ENCODE peak calls at places on chromosomes 7 and 10, in six cellular contexts. One of them, this sample, is unnamed.
A peak's percentile ranks its signal among the peaks of the same experiment; 100 is the strongest.

GRCh38 chr7:140196361-140197217 is 19.8 kb upstream of the KDM7A start:
- DNase-seq in aorta: peak; percentile 75
- DNase-seq in skeletal muscle cell: no peak
- DNase-seq in activated CD4-positive, CD25-positive, alpha-beta regulatory T cell treated with anti-CD3 and anti-CD28 coated beads, Interleukin-2, amount 50 U/mL, for 16 hours: no peak
- DNase-seq in mesothelial cell of epicardium: no peak
- DNase-seq in Right ventricle myocardium inferior: no peak
- DNase-seq in this sample: no peak

GRCh38 chr10:118585234-118585633 is 10.2 kb downstream of the PRLHR start:
- DNase-seq in Right ventricle myocardium inferior: no peak
- DNase-seq in aorta: no peak
- DNase-seq in activated CD4-positive, CD25-positive, alpha-beta regulatory T cell treated with anti-CD3 and anti-CD28 coated beads, Interleukin-2, amount 50 U/mL, for 16 hours: no peak
- DNase-seq in mesothelial cell of epicardium: no peak
- DNase-seq in skeletal muscle cell: no peak
- DNase-seq in this sample: no peak

GRCh38 chr10:78543749-78544446 is 510.2 kb downstream of the RPS24 start:
- DNase-seq in skeletal muscle cell: peak; percentile 86
- DNase-seq in activated CD4-positive, CD25-positive, alpha-beta regulatory T cell treated with anti-CD3 and anti-CD28 coated beads, Interleukin-2, amount 50 U/mL, for 16 hours: no peak
- DNase-seq in mesothelial cell of epicardium: no peak
- DNase-seq in aorta: peak; percentile 89
- DNase-seq in Right ventricle myocardium inferior: peak; percentile 82
- DNase-seq in this sample: peak; percentile 74

GRCh38 chr7:81327468-81327867 is 408.6 kb upstream of the SEMA3C start:
- DNase-seq in Right ventricle myocardium inferior: no peak
- DNase-seq in aorta: no peak
- DNase-seq in activated CD4-positive, CD25-positive, alpha-beta regulatory T cell treated with anti-CD3 and anti-CD28 coated beads, Interleukin-2, amount 50 U/mL, for 16 hours: no peak
- DNase-seq in mesothelial cell of epicardium: no peak
- DNase-seq in skeletal muscle cell: no peak
- DNase-seq in this sample: no peak

GRCh38 chr10:30028006-30028441 is 31.4 kb downstream of the JCAD start:
- DNase-seq in activated CD4-positive, CD25-positive, alpha-beta regulatory T cell treated with anti-CD3 and anti-CD28 coated beads, Interleukin-2, amount 50 U/mL, for 16 hours: no peak
- DNase-seq in skeletal muscle cell: no peak
- DNase-seq in Right ventricle myocardium inferior: no peak
- DNase-seq in mesothelial cell of epicardium: peak; percentile 50
- DNase-seq in aorta: no peak
- DNase-seq in this sample: no peak

GRCh38 chr10:87845624-87846377 is 17.5 kb downstream of the KLLN start:
- DNase-seq in mesothelial cell of epicardium: no peak
- DNase-seq in Right ventricle myocardium inferior: no peak
- DNase-seq in aorta: no peak
- DNase-seq in skeletal muscle cell: no peak
- DNase-seq in activated CD4-positive, CD25-positive, alpha-beta regulatory T cell treated with anti-CD3 and anti-CD28 coated beads, Interleukin-2, amount 50 U/mL, for 16 hours: no peak
- DNase-seq in this sample: no peak

GRCh38 chr10:111081595-111081994 is 4.8 kb downstream of the ADRA2A start:
- DNase-seq in mesothelial cell of epicardium: no peak
- DNase-seq in activated CD4-positive, CD25-positive, alpha-beta regulatory T cell treated with anti-CD3 and anti-CD28 coated beads, Interleukin-2, amount 50 U/mL, for 16 hours: no peak
- DNase-seq in aorta: no peak
- DNase-seq in Right ventricle myocardium inferior: no peak
- DNase-seq in skeletal muscle cell: no peak
- DNase-seq in this sample: no peak

GRCh38 chr7:25260862-25261454 is 32.7 kb upstream of the NPVF start:
- DNase-seq in activated CD4-positive, CD25-positive, alpha-beta regulatory T cell treated with anti-CD3 and anti-CD28 coated beads, Interleukin-2, amount 50 U/mL, for 16 hours: no peak
- DNase-seq in Right ventricle myocardium inferior: no peak
- DNase-seq in mesothelial cell of epicardium: no peak
- DNase-seq in aorta: no peak
- DNase-seq in skeletal muscle cell: peak; percentile 33
- DNase-seq in this sample: peak; percentile 52

GRCh38 chr10:55867848-55868247 is 493.2 kb downstream of the ZWINT start:
- DNase-seq in Right ventricle myocardium inferior: no peak
- DNase-seq in skeletal muscle cell: no peak
- DNase-seq in activated CD4-positive, CD25-positive, alpha-beta regulatory T cell treated with anti-CD3 and anti-CD28 coated beads, Interleukin-2, amount 50 U/mL, for 16 hours: no peak
- DNase-seq in aorta: no peak
- DNase-seq in mesothelial cell of epicardium: no peak
- DNase-seq in this sample: no peak

GRCh38 chr10:3977761-3978160 is 192.8 kb upstream of the KLF6 start:
- DNase-seq in aorta: no peak
- DNase-seq in skeletal muscle cell: no peak
- DNase-seq in activated CD4-positive, CD25-positive, alpha-beta regulatory T cell treated with anti-CD3 and anti-CD28 coated beads, Interleukin-2, amount 50 U/mL, for 16 hours: no peak
- DNase-seq in mesothelial cell of epicardium: no peak
- DNase-seq in Right ventricle myocardium inferior: no peak
- DNase-seq in this sample: no peak

GRCh38 chr7:94639384-94639783 is 16.5 kb downstream of the SGCE start:
- DNase-seq in aorta: no peak
- DNase-seq in Right ventricle myocardium inferior: no peak
- DNase-seq in skeletal muscle cell: no peak
- DNase-seq in mesothelial cell of epicardium: no peak
- DNase-seq in activated CD4-positive, CD25-positive, alpha-beta regulatory T cell treated with anti-CD3 and anti-CD28 coated beads, Interleukin-2, amount 50 U/mL, for 16 hours: no peak
- DNase-seq in this sample: no peak

GRCh38 chr7:44309271-44310091 is 15.9 kb downstream of the CAMK2B start:
- DNase-seq in skeletal muscle cell: peak; percentile 11
- DNase-seq in Right ventricle myocardium inferior: peak; percentile 86
- DNase-seq in aorta: peak; percentile 88
- DNase-seq in activated CD4-positive, CD25-positive, alpha-beta regulatory T cell treated with anti-CD3 and anti-CD28 coated beads, Interleukin-2, amount 50 U/mL, for 16 hours: no peak
- DNase-seq in mesothelial cell of epicardium: peak; percentile 68
- DNase-seq in this sample: peak; percentile 75

GRCh38 chr7:129779602-129780256 is 168.2 kb downstream of the NRF1 start:
- DNase-seq in aorta: no peak
- DNase-seq in activated CD4-positive, CD25-positive, alpha-beta regulatory T cell treated with anti-CD3 and anti-CD28 coated beads, Interleukin-2, amount 50 U/mL, for 16 hours: no peak
- DNase-seq in Right ventricle myocardium inferior: no peak
- DNase-seq in skeletal muscle cell: no peak
- DNase-seq in mesothelial cell of epicardium: peak; percentile 78
- DNase-seq in this sample: peak; percentile 38

GRCh38 chr7:46839651-46840050 is 742.3 kb downstream of the TNS3 start:
- DNase-seq in aorta: no peak
- DNase-seq in Right ventricle myocardium inferior: no peak
- DNase-seq in mesothelial cell of epicardium: no peak
- DNase-seq in activated CD4-positive, CD25-positive, alpha-beta regulatory T cell treated with anti-CD3 and anti-CD28 coated beads, Interleukin-2, amount 50 U/mL, for 16 hours: no peak
- DNase-seq in skeletal muscle cell: no peak
- DNase-seq in this sample: peak; percentile 10

GRCh38 chr7:32670105-32670504 is 174.8 kb downstream of the AVL9 start:
- DNase-seq in activated CD4-positive, CD25-positive, alpha-beta regulatory T cell treated with anti-CD3 and anti-CD28 coated beads, Interleukin-2, amount 50 U/mL, for 16 hours: no peak
- DNase-seq in mesothelial cell of epicardium: no peak
- DNase-seq in aorta: no peak
- DNase-seq in Right ventricle myocardium inferior: no peak
- DNase-seq in skeletal muscle cell: peak; percentile 57
- DNase-seq in this sample: peak; percentile 49

GRCh38 chr10:70928140-70928539 is 39.8 kb upstream of the PCBD1 start:
- DNase-seq in activated CD4-positive, CD25-positive, alpha-beta regulatory T cell treated with anti-CD3 and anti-CD28 coated beads, Interleukin-2, amount 50 U/mL, for 16 hours: no peak
- DNase-seq in skeletal muscle cell: no peak
- DNase-seq in aorta: no peak
- DNase-seq in mesothelial cell of epicardium: no peak
- DNase-seq in Right ventricle myocardium inferior: peak; percentile 63
- DNase-seq in this sample: no peak

GRCh38 chr10:112991888-112992491 is 41.9 kb downstream of the TCF7L2 start:
- DNase-seq in mesothelial cell of epicardium: no peak
- DNase-seq in Right ventricle myocardium inferior: no peak
- DNase-seq in aorta: no peak
- DNase-seq in activated CD4-positive, CD25-positive, alpha-beta regulatory T cell treated with anti-CD3 and anti-CD28 coated beads, Interleukin-2, amount 50 U/mL, for 16 hours: no peak
- DNase-seq in skeletal muscle cell: no peak
- DNase-seq in this sample: no peak

GRCh38 chr7:155344270-155344617 is 46.6 kb downstream of the INSIG1 start:
- DNase-seq in Right ventricle myocardium inferior: no peak
- DNase-seq in aorta: peak; percentile 61
- DNase-seq in activated CD4-positive, CD25-positive, alpha-beta regulatory T cell treated with anti-CD3 and anti-CD28 coated beads, Interleukin-2, amount 50 U/mL, for 16 hours: no peak
- DNase-seq in mesothelial cell of epicardium: no peak
- DNase-seq in skeletal muscle cell: no peak
- DNase-seq in this sample: no peak

GRCh38 chr10:8312079-8312478 is 257.6 kb downstream of the GATA3 start:
- DNase-seq in Right ventricle myocardium inferior: no peak
- DNase-seq in skeletal muscle cell: no peak
- DNase-seq in aorta: no peak
- DNase-seq in activated CD4-positive, CD25-positive, alpha-beta regulatory T cell treated with anti-CD3 and anti-CD28 coated beads, Interleukin-2, amount 50 U/mL, for 16 hours: no peak
- DNase-seq in mesothelial cell of epicardium: no peak
- DNase-seq in this sample: no peak

GRCh38 chr7:116525298-116525912 is 569 bp downstream of the CAV1 start:
- DNase-seq in mesothelial cell of epicardium: peak; percentile 47
- DNase-seq in skeletal muscle cell: no peak
- DNase-seq in Right ventricle myocardium inferior: peak; percentile 72
- DNase-seq in aorta: peak; percentile 81
- DNase-seq in activated CD4-positive, CD25-positive, alpha-beta regulatory T cell treated with anti-CD3 and anti-CD28 coated beads, Interleukin-2, amount 50 U/mL, for 16 hours: no peak
- DNase-seq in this sample: peak; percentile 64

GRCh38 chr7:76230214-76230613 is 28.5 kb downstream of the SRRM3 start:
- DNase-seq in aorta: no peak
- DNase-seq in skeletal muscle cell: no peak
- DNase-seq in Right ventricle myocardium inferior: no peak
- DNase-seq in mesothelial cell of epicardium: no peak
- DNase-seq in activated CD4-positive, CD25-positive, alpha-beta regulatory T cell treated with anti-CD3 and anti-CD28 coated beads, Interleukin-2, amount 50 U/mL, for 16 hours: no peak
- DNase-seq in this sample: no peak

GRCh38 chr7:127891854-127892438 is 139.3 kb downstream of the LRRC4 start:
- DNase-seq in Right ventricle myocardium inferior: no peak
- DNase-seq in aorta: no peak
- DNase-seq in activated CD4-positive, CD25-positive, alpha-beta regulatory T cell treated with anti-CD3 and anti-CD28 coated beads, Interleukin-2, amount 50 U/mL, for 16 hours: no peak
- DNase-seq in mesothelial cell of epicardium: no peak
- DNase-seq in skeletal muscle cell: no peak
- DNase-seq in this sample: no peak

This sample was measured in adipocyte.